ENCODE peak calls at places on chromosome 22, in five cellular contexts. H, A, W, N and Q are unnamed samples.

GRCh38 chr22:35258144-35258988 is 1.1 kb downstream of the HMGXB4 start:
- DNase-seq in W (no peak), A (no peak), H (no peak), N (no peak), Q (no peak)

GRCh38 chr22:39207141-39208012 is 37.4 kb downstream of the PDGFB start:
- DNase-seq in H (peak; percentile 42), A (no peak), W (peak; percentile 58), N (no peak), Q (no peak)

GRCh38 chr22:31272522-31273446 is 19.5 kb downstream of the PIK3IP1 start:
- DNase-seq in W (peak; percentile 74), H (no peak), N (peak; percentile 57), A (peak; percentile 67), Q (no peak)

GRCh38 chr22:38835888-38836301 is 7.9 kb downstream of the NPTXR start:
- DNase-seq in N (no peak), W (no peak), A (no peak), H (no peak), Q (no peak)

GRCh38 chr22:35376728-35377472 is 4.0 kb upstream of the HMOX1 start:
- DNase-seq in N (no peak), H (peak; percentile 97), W (peak; percentile 98), A (peak; percentile 95), Q (peak; percentile 89)

GRCh38 chr22:30869996-30870395 is 98.6 kb downstream of the MORC2 start:
- DNase-seq in N (no peak), H (no peak), W (peak; percentile 51), A (no peak), Q (no peak)

GRCh38 chr22:22745225-22746060 is 101.0 kb downstream of the GGTLC2 start:
- DNase-seq in W (no peak), A (no peak), N (no peak), H (no peak), Q (no peak)

GRCh38 chr22:43900206-43900605 is 8.4 kb upstream of the PNPLA5 start:
- DNase-seq in N (no peak), H (no peak), W (no peak), A (no peak), Q (no peak)

GRCh38 chr22:47329727-47330653 is 567.5 kb downstream of the TBC1D22A start:
- DNase-seq in H (no peak), W (no peak), A (no peak), N (no peak), Q (no peak)

GRCh38 chr22:37162221-37163095 is 12.7 kb upstream of the IL2RB start:
- DNase-seq in W (no peak), N (peak; percentile 63), H (no peak), A (no peak), Q (no peak)

GRCh38 chr22:19138217-19139000 is 6.0 kb downstream of the ESS2 start:
- DNase-seq in A (no peak), H (no peak), N (no peak), W (no peak), Q (no peak)

GRCh38 chr22:38422615-38423511 is 32.1 kb downstream of the KCNJ4 start:
- DNase-seq in A (no peak), W (no peak), N (no peak), H (no peak), Q (no peak)

GRCh38 chr22:47629273-47629711 is 866.8 kb downstream of the TBC1D22A start:
- DNase-seq in W (no peak), A (peak; percentile 26), N (no peak), H (no peak), Q (no peak)

GRCh38 chr22:50180727-50181521 is 4.8 kb upstream of the TRABD start:
- DNase-seq in N (no peak), H (no peak), A (no peak), W (peak; percentile 58), Q (no peak)
- H3K27ac ChIP-seq in N (no peak overlapping the region), H (no peak overlapping the region), A (no peak overlapping the region), W (no peak overlapping the region), Q (no peak overlapping the region)

DNA sequence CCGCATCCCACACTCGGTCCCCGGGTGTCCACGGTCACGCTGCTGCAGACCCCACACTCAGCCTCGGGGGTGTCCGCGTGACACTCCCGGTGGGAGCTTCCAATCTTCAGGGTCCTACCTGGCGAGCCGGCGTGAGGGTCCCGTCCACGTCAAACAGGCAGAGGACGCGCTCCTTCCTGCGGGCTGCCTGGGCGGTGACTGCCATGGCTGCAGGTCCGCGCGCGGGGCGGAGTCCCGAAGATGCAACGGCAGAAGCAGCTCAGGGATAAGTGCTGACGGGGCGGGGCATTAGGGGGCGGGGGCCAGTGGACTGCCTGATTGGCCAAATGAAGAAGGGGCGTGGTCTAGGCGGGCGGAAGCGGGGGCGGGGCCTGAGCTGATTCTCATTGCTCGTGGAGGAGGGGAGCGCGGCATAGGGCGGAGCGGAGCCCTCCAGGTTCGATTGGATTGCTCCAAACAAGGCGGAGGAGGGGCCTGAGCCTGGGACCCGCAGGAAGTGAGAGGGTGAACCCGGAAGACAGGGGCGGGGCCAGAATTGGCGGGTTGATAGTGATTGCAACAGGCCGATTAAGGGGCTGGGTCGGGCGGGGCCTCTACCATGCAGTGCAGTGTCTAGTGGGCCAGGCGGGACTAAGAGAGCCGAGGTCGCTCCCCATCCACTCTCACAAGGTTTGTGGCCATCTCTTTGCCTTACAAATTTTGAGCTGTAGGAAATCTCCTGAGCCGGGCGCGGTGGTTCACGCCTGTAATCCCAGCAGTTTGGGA is at the start of gene PMM1:
- DNase-seq in N (peak; percentile 100), A (peak; percentile 100), H (peak; percentile 100), W (peak; percentile 100), Q (peak; percentile 100)
- H3K27ac ChIP-seq in N (peak within 1 kb of the TSS; percentile 72), A (peak within 1 kb of the TSS; percentile 71), H (peak within 1 kb of the TSS; percentile 18), W (peak within 1 kb of the TSS; percentile 83), Q (peak within 1 kb of the TSS; percentile 80)

GRCh38 chr22:33726294-33726711 is 194.0 kb downstream of the LARGE1 start:
- DNase-seq in W (peak; percentile 70), H (no peak), N (no peak), A (no peak), Q (no peak)
- H3K27ac ChIP-seq in W (peak overlapping the region; percentile 59), H (peak overlapping the region; percentile 45), N (no peak overlapping the region), A (peak overlapping the region; percentile 54), Q (peak overlapping the region; percentile 79)

GRCh38 chr22:28864878-28865596 is 18.3 kb upstream of the ZNRF3 start:
- DNase-seq in A (peak; percentile 57), N (no peak), W (no peak), H (no peak), Q (no peak)
- H3K27ac ChIP-seq in A (no peak overlapping the region), N (no peak overlapping the region), W (no peak overlapping the region), H (no peak overlapping the region), Q (no peak overlapping the region)

GRCh38 chr22:28930357-28931007 is 47.1 kb downstream of the ZNRF3 start:
- DNase-seq in W (no peak), A (no peak), H (no peak), N (no peak), Q (no peak)

GRCh38 chr22:28929197-28929596 is 45.8 kb downstream of the ZNRF3 start:
- DNase-seq in A (no peak), N (no peak), W (no peak), H (no peak), Q (no peak)

GRCh38 chr22:28925916-28926315 is 42.5 kb downstream of the ZNRF3 start:
- DNase-seq in W (no peak), N (no peak), A (no peak), H (no peak), Q (no peak)

GRCh38 chr22:28923826-28924732 is 40.7 kb downstream of the ZNRF3 start:
- DNase-seq in H (peak; percentile 57), N (no peak), W (no peak), A (peak; percentile 64), Q (no peak)

GRCh38 chr22:28927526-28928089 is 44.2 kb downstream of the ZNRF3 start:
- DNase-seq in H (no peak), W (no peak), N (no peak), A (no peak), Q (no peak)
- H3K27ac ChIP-seq in H (no peak overlapping the region), W (no peak overlapping the region), N (no peak overlapping the region), A (no peak overlapping the region), Q (no peak overlapping the region)

DNA sequence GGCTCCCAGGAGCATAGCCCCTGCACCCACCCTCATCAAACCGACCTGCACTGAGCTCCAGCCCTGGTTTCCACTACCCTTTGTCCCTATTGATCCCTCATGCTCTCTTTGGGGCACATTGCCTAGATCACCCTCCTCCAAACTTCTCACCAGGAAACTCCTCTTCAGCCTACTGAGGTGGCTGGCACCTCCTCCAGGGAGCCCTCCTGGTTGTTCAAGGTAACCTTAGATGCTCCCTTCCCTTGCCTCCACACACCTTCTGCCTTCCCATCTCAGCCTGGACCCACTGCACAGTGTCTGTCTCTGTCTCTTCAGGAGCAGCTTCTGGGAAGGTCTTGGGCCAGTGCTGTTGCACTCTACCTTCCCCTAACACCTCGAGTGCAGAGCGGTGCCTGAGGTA is 15.8 kb upstream of the WNT7B start:
- DNase-seq in W (no peak), A (no peak), N (no peak), H (no peak), Q (no peak)
- H3K27ac ChIP-seq in W (no peak overlapping the region), A (no peak overlapping the region), N (no peak overlapping the region), H (no peak overlapping the region), Q (no peak overlapping the region)

DNA sequence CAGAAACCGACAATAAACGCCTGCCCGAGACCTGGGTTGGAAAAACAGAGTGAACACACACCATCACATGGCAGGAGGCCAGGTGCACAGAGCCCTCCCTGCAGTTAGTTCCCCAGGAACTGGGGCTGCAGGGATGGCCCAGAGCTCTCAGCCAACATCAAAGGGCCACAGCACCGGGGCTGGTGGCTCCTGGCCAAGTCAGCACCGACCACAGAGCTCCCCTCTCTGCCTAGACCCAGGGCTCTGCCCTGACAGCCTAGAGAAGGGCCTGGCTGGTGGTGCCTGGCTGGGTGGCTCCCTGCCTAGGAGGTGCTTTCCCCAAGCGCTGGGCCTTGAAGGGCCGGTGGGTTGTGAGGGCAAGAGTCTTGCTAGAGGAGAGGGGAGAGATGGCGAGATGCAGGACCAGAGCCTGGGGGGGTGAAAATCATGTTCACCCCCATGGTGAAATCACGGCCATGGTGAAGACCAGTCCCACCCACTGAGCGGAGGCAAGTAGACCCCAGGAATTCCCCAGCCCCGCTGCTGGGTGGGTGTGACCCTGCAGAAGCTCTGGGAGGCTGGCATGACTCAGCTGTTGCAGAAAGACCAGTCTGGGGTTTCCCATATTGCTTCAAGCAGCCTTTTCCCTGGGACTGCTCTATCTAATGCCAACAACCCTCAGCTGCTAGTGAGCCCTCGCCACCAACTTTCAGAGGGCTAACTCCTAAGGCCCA is 7.2 kb upstream of the BID start:
- DNase-seq in N (peak; percentile 48), H (peak; percentile 69), W (no peak), A (no peak), Q (no peak)
- H3K27ac ChIP-seq in N (no peak overlapping the region), H (no peak overlapping the region), W (no peak overlapping the region), A (no peak overlapping the region), Q (no peak overlapping the region)

GRCh38 chr22:45272498-45272897 is 12.3 kb upstream of the UPK3A start:
- DNase-seq in A (no peak), H (no peak), W (no peak), N (no peak), Q (no peak)
- H3K27ac ChIP-seq in A (no peak overlapping the region), H (peak overlapping the region; percentile 93), W (peak overlapping the region; percentile 73), N (no peak overlapping the region), Q (peak overlapping the region; percentile 91)

GRCh38 chr22:42646569-42647525 is 2.3 kb downstream of the CYB5R3 start:
- DNase-seq in A (no peak), H (peak; percentile 69), W (no peak), N (no peak), Q (peak; percentile 83)
- H3K27ac ChIP-seq in A (peak overlapping the region; percentile 64), H (peak overlapping the region; percentile 61), W (peak overlapping the region; percentile 95), N (no peak overlapping the region), Q (peak overlapping the region; percentile 94)